ENCODE peak calls at places on chromosomes 16 and 17, in four cellular contexts. Y is IMR-90, O is lower lobe of right lung, S is choroid plexus epithelial cell. Z is an unnamed sample.

GRCh38 chr17:2137342-2138098 is 82.6 kb downstream of the HIC1 start:
- DNase-seq in Y (peak), O (no peak), S (peak), Z (peak)

GRCh38 chr17:1625053-1625452 is 3.6 kb downstream of the SLC43A2 start:
- DNase-seq in Y (no peak), O (no peak), S (no peak), Z (no peak)

GRCh38 chr16:891353-891740 is 79.4 kb downstream of the LMF1 start:
- DNase-seq in Y (no peak), O (no peak), S (no peak), Z (no peak)

GRCh38 chr17:57021226-57021940 is 43.5 kb downstream of the SCPEP1 start:
- DNase-seq in Y (no peak), O (peak), S (no peak), Z (peak)

GRCh38 chr16:14562691-14563491 is 67.2 kb downstream of the PARN start:
- DNase-seq in Y (peak), O (no peak), S (no peak), Z (peak)

GRCh38 chr16:10812352-10813122 is 6.1 kb downstream of the TVP23A start:
- DNase-seq in Y (no peak), O (no peak), S (no peak), Z (no peak)

GRCh38 chr17:6503641-6504195 is 52.6 kb downstream of the PITPNM3 start:
- DNase-seq in Y (no peak), O (peak), S (no peak), Z (no peak)

GRCh38 chr16:83336630-83337029 is 471.1 kb upstream of the HSBP1 start:
- DNase-seq in Y (peak), O (no peak), S (peak), Z (peak)

GRCh38 chr17:5769936-5770335 is 185.6 kb upstream of the NLRP1 start:
- DNase-seq in Y (no peak), O (no peak), S (no peak), Z (no peak)

GRCh38 chr17:38749222-38750043 is 1.3 kb upstream of the PCGF2 start:
- DNase-seq in Y (peak), O (peak), S (peak), Z (peak)

GRCh38 chr16:70770968-70771552 is 29.9 kb downstream of the VAC14 start:
- DNase-seq in Y (peak), O (no peak), S (peak), Z (peak)

GRCh38 chr17:1713878-1714487 is 3.8 kb upstream of the TLCD2 start:
- DNase-seq in Y (peak), O (peak), S (peak), Z (peak)

GRCh38 chr16:76157629-76158028 is 119.6 kb upstream of the CNTNAP4 start:
- DNase-seq in Y (no peak), O (no peak), S (no peak), Z (no peak)

GRCh38 chr17:18037482-18037881 is 1.5 kb downstream of the ATPAF2 start:
- DNase-seq in Y (no peak), O (no peak), S (no peak), Z (no peak)

GRCh38 chr17:1422907-1423306 is 22.9 kb upstream of the YWHAE start:
- DNase-seq in Y (peak), O (no peak), S (peak), Z (peak)

GRCh38 chr17:29393451-29393850 is 3.3 kb downstream of the TAOK1 start:
- DNase-seq in Y (peak), O (no peak), S (peak), Z (peak)

GRCh38 chr17:8176197-8176940 is at the start of gene TMEM107:
- DNase-seq in Y (peak), O (peak), S (peak), Z (peak)

GRCh38 chr17:79556263-79556662 is 54.6 kb downstream of the RBFOX3 start:
- DNase-seq in Y (no peak), O (peak), S (no peak), Z (no peak)

GRCh38 chr17:42554250-42555121 is 1.8 kb downstream of the HSD17B1 start:
- DNase-seq in Y (peak), O (peak), S (peak), Z (peak)

GRCh38 chr16:15708096-15708495 is 58.1 kb downstream of the NDE1 start:
- DNase-seq in Y (peak), O (no peak), S (peak), Z (no peak)

GRCh38 chr17:29949708-29950107 is 8.3 kb downstream of the EFCAB5 start:
- DNase-seq in Y (no peak), O (no peak), S (no peak), Z (no peak)

GRCh38 chr16:49510141-49510540 is 136.5 kb downstream of the C16orf78 start:
- DNase-seq in Y (no peak), O (no peak), S (no peak), Z (no peak)

GRCh38 chr16:17777461-17777863 is 306.7 kb upstream of the XYLT1 start:
- DNase-seq in Y (peak), O (no peak), S (peak), Z (no peak)

GRCh38 chr16:25013751-25014499 is 1.2 kb downstream of the ARHGAP17 start:
- DNase-seq in Y (no peak), O (no peak), S (no peak), Z (no peak)

GRCh38 chr17:7894866-7895265 is 6.3 kb downstream of the CHD3 start:
- DNase-seq in Y (no peak), O (no peak), S (no peak), Z (no peak)

DNA sequence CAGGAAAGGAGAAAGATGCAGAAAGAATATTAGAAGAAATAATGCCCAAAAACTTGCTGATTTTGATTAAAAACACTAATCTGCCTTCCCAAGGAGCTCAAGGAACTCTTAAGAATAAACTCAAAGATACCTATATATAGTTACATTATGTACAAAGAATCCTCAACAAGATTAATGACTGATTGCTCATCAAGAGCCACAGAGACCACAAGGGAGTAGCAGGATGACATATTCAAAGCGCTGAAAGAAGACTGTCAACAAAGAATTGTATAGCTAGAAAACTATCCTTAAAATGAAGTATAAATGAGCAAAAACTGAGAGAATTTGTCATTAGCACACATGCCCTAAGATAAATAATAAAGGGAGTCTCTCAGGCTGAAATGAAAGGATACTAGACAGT is 6.2 kb downstream of the LPCAT2 start:
- DNase-seq in Y (peak), O (no peak), S (peak), Z (peak)
- TF ChIP-seq CTCF in Y (no peak), O (no peak), S (no peak), Z (no peak)

GRCh38 chr17:61209524-61209923 is 190.1 kb upstream of the TBX2 start:
- DNase-seq in Y (no peak), O (no peak), S (no peak), Z (no peak)

GRCh38 chr17:61206922-61207321 is 192.7 kb upstream of the TBX2 start:
- DNase-seq in Y (no peak), O (no peak), S (no peak), Z (no peak)

GRCh38 chr17:61208301-61209098 is 191.1 kb upstream of the TBX2 start:
- DNase-seq in Y (peak), O (no peak), S (peak), Z (no peak)

GRCh38 chr17:61211233-61211632 is 188.4 kb upstream of the TBX2 start:
- DNase-seq in Y (no peak), O (no peak), S (no peak), Z (no peak)

GRCh38 chr17:61209099-61209439 is 190.6 kb upstream of the TBX2 start:
- DNase-seq in Y (no peak), O (no peak), S (no peak), Z (no peak)
- TF ChIP-seq CTCF in Y (no peak), O (no peak), S (no peak), Z (no peak)

GRCh38 chr17:74389937-74390679 is 22.8 kb downstream of the GPR142 start:
- DNase-seq in Y (no peak), O (no peak), S (no peak), Z (no peak)
- TF ChIP-seq CTCF in Y (no peak), O (no peak), S (no peak), Z (no peak)

GRCh38 chr17:48754500-48755261 is 26.1 kb upstream of the HOXB13 start:
- DNase-seq in Y (no peak), O (no peak), S (no peak), Z (no peak)
- TF ChIP-seq CTCF in Y (no peak), O (no peak), S (no peak), Z (no peak)

GRCh38 chr16:61435356-61435755 is 600.9 kb downstream of the CDH8 start:
- DNase-seq in Y (no peak), O (no peak), S (peak), Z (no peak)

GRCh38 chr16:61432421-61432820 is 603.8 kb downstream of the CDH8 start:
- DNase-seq in Y (no peak), O (no peak), S (peak), Z (peak)
- TF ChIP-seq CTCF in Y (no peak), O (peak), S (no peak), Z (no peak)

DNA sequence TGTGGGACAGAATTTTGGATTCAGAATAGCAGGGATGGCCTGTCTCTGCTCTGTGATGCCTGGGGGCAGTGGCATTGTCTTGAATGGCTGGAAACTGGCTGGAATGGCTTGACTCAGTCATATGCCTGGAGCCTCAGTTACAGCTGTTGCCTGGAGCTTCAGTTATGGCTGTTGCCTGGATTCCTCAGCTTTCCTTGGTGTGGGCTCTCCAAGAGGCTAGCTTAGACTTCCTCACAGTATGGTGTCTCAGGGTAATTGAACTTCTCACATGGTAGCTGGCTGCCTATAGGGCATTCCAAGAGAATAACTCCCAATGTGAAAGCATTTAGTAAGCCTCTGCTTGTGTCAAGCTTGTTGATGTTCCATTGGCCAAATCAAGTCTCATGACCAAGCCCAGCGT is 21.1 kb downstream of the KRT23 start:
- DNase-seq in Y (no peak), O (no peak), S (no peak), Z (no peak)
- TF ChIP-seq CTCF in Y (no peak), O (no peak), S (no peak), Z (no peak)

DNA sequence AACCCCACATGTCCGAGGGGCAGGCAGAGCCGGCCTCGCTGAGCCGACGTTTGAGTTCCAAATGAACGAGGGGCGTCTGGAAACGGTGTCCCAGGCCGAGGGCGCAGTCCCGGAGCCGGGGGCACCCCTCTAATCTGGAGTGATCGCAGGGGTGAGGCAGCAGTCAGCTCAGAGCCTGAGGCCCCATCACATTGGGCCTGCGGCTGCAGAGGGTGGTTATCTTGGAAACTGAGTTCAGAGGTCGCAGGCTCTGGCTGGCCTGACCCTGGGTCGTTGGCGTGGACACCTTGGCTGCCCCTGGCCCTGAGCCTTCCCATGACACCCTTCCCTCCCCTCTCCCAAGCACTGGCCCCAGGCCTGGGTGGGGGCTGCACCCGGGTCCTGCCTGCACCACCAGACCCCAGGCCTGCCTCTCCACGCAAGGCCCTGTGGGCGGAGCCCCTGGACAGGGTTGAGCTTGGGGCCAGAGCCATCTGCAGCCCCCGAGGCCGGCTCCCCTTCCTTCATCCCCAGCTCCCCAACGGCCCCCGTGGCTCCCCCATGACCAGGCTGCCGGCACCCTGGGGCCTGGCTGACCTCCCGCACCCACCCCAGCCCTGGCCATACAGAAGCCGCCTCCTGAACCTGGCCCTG is 45.6 kb downstream of the ZFPM1 start:
- DNase-seq in Y (no peak), O (no peak), S (no peak), Z (no peak)
- TF ChIP-seq CTCF in Y (no peak), O (no peak), S (no peak), Z (no peak)

GRCh38 chr16:67286441-67287235 is 7.3 kb downstream of the PLEKHG4 start:
- DNase-seq in Y (no peak), O (no peak), S (no peak), Z (no peak)

GRCh38 chr16:67283826-67284555 is 4.7 kb downstream of the PLEKHG4 start:
- DNase-seq in Y (no peak), O (peak), S (no peak), Z (no peak)

GRCh38 chr16:67282447-67282805 is 3.1 kb downstream of the PLEKHG4 start:
- DNase-seq in Y (no peak), O (no peak), S (no peak), Z (no peak)

GRCh38 chr16:67283039-67283825 is 3.9 kb downstream of the PLEKHG4 start:
- DNase-seq in Y (peak), O (peak), S (peak), Z (peak)

GRCh38 chr16:67284699-67285646 is 5.6 kb downstream of the PLEKHG4 start:
- DNase-seq in Y (peak), O (peak), S (peak), Z (peak)
- TF ChIP-seq CTCF in Y (peak), O (peak), S (peak), Z (peak)

GRCh38 chr16:47043200-47043599 is 69.7 kb upstream of the DNAJA2 start:
- DNase-seq in Y (no peak), O (no peak), S (no peak), Z (no peak)
- TF ChIP-seq CTCF in Y (no peak), O (no peak), S (no peak), Z (no peak)

Z was measured in epithelial cell of esophagus.